ENCODE peak calls at places on chromosome 10, in six cellular contexts. One of them, this sample, is unnamed.

GRCh38 chr10:3141361-3142005 is 31.1 kb downstream of the PITRM1 start:
- DNase-seq in iris pigment epithelial cell: no peak
- DNase-seq in brain microvascular endothelial cell: no peak
- DNase-seq in neuronal stem cell: no peak
- DNase-seq in NCI-H1092 treated with DMSO at 0.1 percent for 48 hours: no peak
- DNase-seq in putamen: no peak
- DNase-seq in this sample: no peak

GRCh38 chr10:129969528-129970264 is 5.6 kb upstream of the EBF3 start:
- DNase-seq in putamen: no peak
- DNase-seq in neuronal stem cell: peak
- DNase-seq in NCI-H1092 treated with DMSO at 0.1 percent for 48 hours: no peak
- DNase-seq in brain microvascular endothelial cell: no peak
- DNase-seq in iris pigment epithelial cell: no peak
- DNase-seq in this sample: no peak

GRCh38 chr10:5817322-5818047 is 4.3 kb upstream of the GDI2 start:
- DNase-seq in putamen: no peak
- DNase-seq in NCI-H1092 treated with DMSO at 0.1 percent for 48 hours: no peak
- DNase-seq in iris pigment epithelial cell: no peak
- DNase-seq in neuronal stem cell: no peak
- DNase-seq in brain microvascular endothelial cell: no peak
- DNase-seq in this sample: no peak

GRCh38 chr10:91190388-91190870 is 30.0 kb upstream of the PCGF5 start:
- DNase-seq in iris pigment epithelial cell: peak
- DNase-seq in NCI-H1092 treated with DMSO at 0.1 percent for 48 hours: no peak
- DNase-seq in neuronal stem cell: no peak
- DNase-seq in putamen: no peak
- DNase-seq in brain microvascular endothelial cell: peak
- DNase-seq in this sample: no peak

GRCh38 chr10:10798021-10798420 is 219.7 kb upstream of the CELF2 start:
- DNase-seq in iris pigment epithelial cell: no peak
- DNase-seq in neuronal stem cell: peak
- DNase-seq in brain microvascular endothelial cell: no peak
- DNase-seq in putamen: no peak
- DNase-seq in NCI-H1092 treated with DMSO at 0.1 percent for 48 hours: no peak
- DNase-seq in this sample: no peak

GRCh38 chr10:7666253-7667023 is at the start of gene ITIH5:
- DNase-seq in brain microvascular endothelial cell: no peak
- DNase-seq in putamen: no peak
- DNase-seq in iris pigment epithelial cell: no peak
- DNase-seq in neuronal stem cell: peak
- DNase-seq in NCI-H1092 treated with DMSO at 0.1 percent for 48 hours: no peak
- DNase-seq in this sample: no peak

GRCh38 chr10:133115453-133115842 is 27.7 kb downstream of the ADGRA1 start:
- DNase-seq in putamen: no peak
- DNase-seq in iris pigment epithelial cell: no peak
- DNase-seq in neuronal stem cell: no peak
- DNase-seq in brain microvascular endothelial cell: no peak
- DNase-seq in NCI-H1092 treated with DMSO at 0.1 percent for 48 hours: no peak
- DNase-seq in this sample: no peak

GRCh38 chr10:30048768-30049507 is 10.4 kb downstream of the JCAD start:
- DNase-seq in NCI-H1092 treated with DMSO at 0.1 percent for 48 hours: no peak
- DNase-seq in neuronal stem cell: no peak
- DNase-seq in iris pigment epithelial cell: no peak
- DNase-seq in putamen: no peak
- DNase-seq in brain microvascular endothelial cell: no peak
- DNase-seq in this sample: no peak

GRCh38 chr10:16884485-16884884 is 67.3 kb upstream of the RSU1 start:
- DNase-seq in NCI-H1092 treated with DMSO at 0.1 percent for 48 hours: no peak
- DNase-seq in putamen: no peak
- DNase-seq in brain microvascular endothelial cell: no peak
- DNase-seq in iris pigment epithelial cell: no peak
- DNase-seq in neuronal stem cell: no peak
- DNase-seq in this sample: no peak

GRCh38 chr10:129647563-129647962 is 180.5 kb downstream of the MGMT start:
- DNase-seq in neuronal stem cell: no peak
- DNase-seq in iris pigment epithelial cell: no peak
- DNase-seq in NCI-H1092 treated with DMSO at 0.1 percent for 48 hours: no peak
- DNase-seq in brain microvascular endothelial cell: no peak
- DNase-seq in putamen: no peak
- DNase-seq in this sample: no peak

GRCh38 chr10:95697429-95697828 is 3.7 kb upstream of the TCTN3 start:
- DNase-seq in putamen: peak
- DNase-seq in NCI-H1092 treated with DMSO at 0.1 percent for 48 hours: no peak
- DNase-seq in brain microvascular endothelial cell: no peak
- DNase-seq in iris pigment epithelial cell: no peak
- DNase-seq in neuronal stem cell: no peak
- DNase-seq in this sample: no peak

GRCh38 chr10:74891048-74891447 is 64.6 kb downstream of the KAT6B start:
- DNase-seq in neuronal stem cell: no peak
- DNase-seq in brain microvascular endothelial cell: no peak
- DNase-seq in iris pigment epithelial cell: no peak
- DNase-seq in putamen: peak
- DNase-seq in NCI-H1092 treated with DMSO at 0.1 percent for 48 hours: no peak
- DNase-seq in this sample: no peak

GRCh38 chr10:124517466-124517865 is 55.8 kb downstream of the LHPP start:
- DNase-seq in putamen: no peak
- DNase-seq in neuronal stem cell: no peak
- DNase-seq in iris pigment epithelial cell: no peak
- DNase-seq in NCI-H1092 treated with DMSO at 0.1 percent for 48 hours: no peak
- DNase-seq in brain microvascular endothelial cell: no peak
- DNase-seq in this sample: no peak

GRCh38 chr10:114905450-114905849 is 32.5 kb upstream of the TRUB1 start:
- DNase-seq in putamen: no peak
- DNase-seq in NCI-H1092 treated with DMSO at 0.1 percent for 48 hours: no peak
- DNase-seq in brain microvascular endothelial cell: peak
- DNase-seq in neuronal stem cell: no peak
- DNase-seq in iris pigment epithelial cell: peak
- DNase-seq in this sample: no peak

GRCh38 chr10:58382489-58382995 is 2.7 kb upstream of the TFAM start:
- DNase-seq in NCI-H1092 treated with DMSO at 0.1 percent for 48 hours: no peak
- DNase-seq in neuronal stem cell: no peak
- DNase-seq in putamen: no peak
- DNase-seq in brain microvascular endothelial cell: no peak
- DNase-seq in iris pigment epithelial cell: no peak
- DNase-seq in this sample: no peak

GRCh38 chr10:71600856-71601255 is 118.7 kb downstream of the C10orf105 start:
- DNase-seq in iris pigment epithelial cell: peak
- DNase-seq in NCI-H1092 treated with DMSO at 0.1 percent for 48 hours: no peak
- DNase-seq in neuronal stem cell: no peak
- DNase-seq in putamen: no peak
- DNase-seq in brain microvascular endothelial cell: peak
- DNase-seq in this sample: no peak

GRCh38 chr10:47286116-47286505 is 13.9 kb upstream of the GDF10 start:
- DNase-seq in neuronal stem cell: no peak
- DNase-seq in brain microvascular endothelial cell: no peak
- DNase-seq in NCI-H1092 treated with DMSO at 0.1 percent for 48 hours: no peak
- DNase-seq in putamen: no peak
- DNase-seq in iris pigment epithelial cell: no peak
- DNase-seq in this sample: peak

GRCh38 chr10:47231414-47231813 is 68.6 kb upstream of the GDF10 start:
- DNase-seq in neuronal stem cell: no peak
- DNase-seq in iris pigment epithelial cell: no peak
- DNase-seq in brain microvascular endothelial cell: no peak
- DNase-seq in NCI-H1092 treated with DMSO at 0.1 percent for 48 hours: no peak
- DNase-seq in putamen: no peak
- DNase-seq in this sample: no peak

GRCh38 chr10:16945566-16945965 is 128.3 kb upstream of the RSU1 start:
- DNase-seq in neuronal stem cell: no peak
- DNase-seq in NCI-H1092 treated with DMSO at 0.1 percent for 48 hours: no peak
- DNase-seq in iris pigment epithelial cell: no peak
- DNase-seq in brain microvascular endothelial cell: no peak
- DNase-seq in putamen: no peak
- DNase-seq in this sample: no peak

GRCh38 chr10:515674-516073 is 173.8 kb downstream of the DIP2C start:
- DNase-seq in NCI-H1092 treated with DMSO at 0.1 percent for 48 hours: no peak
- DNase-seq in putamen: no peak
- DNase-seq in iris pigment epithelial cell: no peak
- DNase-seq in brain microvascular endothelial cell: no peak
- DNase-seq in neuronal stem cell: no peak
- DNase-seq in this sample: no peak

GRCh38 chr10:75019360-75019759 is 92.1 kb upstream of the SAMD8 start:
- DNase-seq in iris pigment epithelial cell: peak
- DNase-seq in brain microvascular endothelial cell: no peak
- DNase-seq in NCI-H1092 treated with DMSO at 0.1 percent for 48 hours: peak
- DNase-seq in putamen: peak
- DNase-seq in neuronal stem cell: no peak
- DNase-seq in this sample: peak

This sample was measured in head of caudate nucleus.